ENCODE peak calls at places on chromosomes 6 and 20, in four cellular contexts. One of them, this sample, is unnamed.
A peak's percentile ranks its signal among the peaks of the same experiment; 100 is the strongest.

GRCh38 chr20:32278199-32278643 is 770 bp downstream of the KIF3B start:
- DNase-seq in stimulated activated CD4-positive, alpha-beta T cell treated with anti-CD3 and anti-CD28 coated beads, Interleukin-4, amount 100 ng/mL, for 48 hours: no peak
- DNase-seq in hippocampal formation: no peak
- DNase-seq in SK-N-SH: no peak
- DNase-seq in this sample: no peak

GRCh38 chr6:112298816-112299281 is 44.5 kb upstream of the LAMA4 start:
- DNase-seq in hippocampal formation: no peak
- DNase-seq in SK-N-SH: no peak
- DNase-seq in stimulated activated CD4-positive, alpha-beta T cell treated with anti-CD3 and anti-CD28 coated beads, Interleukin-4, amount 100 ng/mL, for 48 hours: no peak
- DNase-seq in this sample: no peak

GRCh38 chr20:25301357-25301920 is 53.6 kb downstream of the PYGB start:
- DNase-seq in stimulated activated CD4-positive, alpha-beta T cell treated with anti-CD3 and anti-CD28 coated beads, Interleukin-4, amount 100 ng/mL, for 48 hours: no peak
- DNase-seq in hippocampal formation: no peak
- DNase-seq in SK-N-SH: no peak
- DNase-seq in this sample: no peak

GRCh38 chr20:59145926-59146800 is 17.5 kb upstream of the ZNF831 start:
- DNase-seq in SK-N-SH: no peak
- DNase-seq in hippocampal formation: peak; percentile 8
- DNase-seq in stimulated activated CD4-positive, alpha-beta T cell treated with anti-CD3 and anti-CD28 coated beads, Interleukin-4, amount 100 ng/mL, for 48 hours: peak; percentile 69
- DNase-seq in this sample: peak; percentile 74

GRCh38 chr6:129607581-129608186 is 102.3 kb downstream of the ARHGAP18 start:
- DNase-seq in hippocampal formation: no peak
- DNase-seq in stimulated activated CD4-positive, alpha-beta T cell treated with anti-CD3 and anti-CD28 coated beads, Interleukin-4, amount 100 ng/mL, for 48 hours: no peak
- DNase-seq in SK-N-SH: no peak
- DNase-seq in this sample: no peak

GRCh38 chr6:163741743-163742363 is 327.3 kb downstream of the QKI start:
- DNase-seq in SK-N-SH: peak; percentile 77
- DNase-seq in stimulated activated CD4-positive, alpha-beta T cell treated with anti-CD3 and anti-CD28 coated beads, Interleukin-4, amount 100 ng/mL, for 48 hours: no peak
- DNase-seq in hippocampal formation: no peak
- DNase-seq in this sample: no peak

GRCh38 chr20:32562495-32562911 is 22.6 kb downstream of the NOL4L start:
- DNase-seq in stimulated activated CD4-positive, alpha-beta T cell treated with anti-CD3 and anti-CD28 coated beads, Interleukin-4, amount 100 ng/mL, for 48 hours: no peak
- DNase-seq in hippocampal formation: no peak
- DNase-seq in SK-N-SH: peak; percentile 70
- DNase-seq in this sample: no peak

GRCh38 chr20:7505835-7506221 is 434.4 kb downstream of the HAO1 start:
- DNase-seq in hippocampal formation: no peak
- DNase-seq in SK-N-SH: no peak
- DNase-seq in stimulated activated CD4-positive, alpha-beta T cell treated with anti-CD3 and anti-CD28 coated beads, Interleukin-4, amount 100 ng/mL, for 48 hours: no peak
- DNase-seq in this sample: no peak

GRCh38 chr20:10927011-10927583 is 253.3 kb upstream of the JAG1 start:
- DNase-seq in stimulated activated CD4-positive, alpha-beta T cell treated with anti-CD3 and anti-CD28 coated beads, Interleukin-4, amount 100 ng/mL, for 48 hours: no peak
- DNase-seq in SK-N-SH: no peak
- DNase-seq in hippocampal formation: no peak
- DNase-seq in this sample: no peak

GRCh38 chr6:147109707-147110106 is 94.5 kb upstream of the STXBP5 start:
- DNase-seq in stimulated activated CD4-positive, alpha-beta T cell treated with anti-CD3 and anti-CD28 coated beads, Interleukin-4, amount 100 ng/mL, for 48 hours: no peak
- DNase-seq in hippocampal formation: no peak
- DNase-seq in SK-N-SH: no peak
- DNase-seq in this sample: no peak

GRCh38 chr6:73695619-73696421 is at the start of gene CD109:
- DNase-seq in stimulated activated CD4-positive, alpha-beta T cell treated with anti-CD3 and anti-CD28 coated beads, Interleukin-4, amount 100 ng/mL, for 48 hours: peak; percentile 53
- DNase-seq in hippocampal formation: no peak
- DNase-seq in SK-N-SH: peak; percentile 49
- DNase-seq in this sample: no peak

GRCh38 chr6:30100585-30101422 is 12.1 kb downstream of the TRIM31 start:
- DNase-seq in stimulated activated CD4-positive, alpha-beta T cell treated with anti-CD3 and anti-CD28 coated beads, Interleukin-4, amount 100 ng/mL, for 48 hours: no peak
- DNase-seq in SK-N-SH: peak; percentile 45
- DNase-seq in hippocampal formation: no peak
- DNase-seq in this sample: peak; percentile 26

GRCh38 chr6:37359034-37359433 is 5.3 kb downstream of the RNF8 start:
- DNase-seq in hippocampal formation: no peak
- DNase-seq in SK-N-SH: no peak
- DNase-seq in stimulated activated CD4-positive, alpha-beta T cell treated with anti-CD3 and anti-CD28 coated beads, Interleukin-4, amount 100 ng/mL, for 48 hours: no peak
- DNase-seq in this sample: no peak

GRCh38 chr6:53725791-53726575 is 60.4 kb upstream of the KLHL31 start:
- DNase-seq in hippocampal formation: peak; percentile 59
- DNase-seq in SK-N-SH: peak; percentile 80
- DNase-seq in stimulated activated CD4-positive, alpha-beta T cell treated with anti-CD3 and anti-CD28 coated beads, Interleukin-4, amount 100 ng/mL, for 48 hours: peak; percentile 74
- DNase-seq in this sample: peak; percentile 71

GRCh38 chr6:39508513-39508912 is 186.0 kb upstream of the KCNK16 start:
- DNase-seq in stimulated activated CD4-positive, alpha-beta T cell treated with anti-CD3 and anti-CD28 coated beads, Interleukin-4, amount 100 ng/mL, for 48 hours: no peak
- DNase-seq in SK-N-SH: no peak
- DNase-seq in hippocampal formation: no peak
- DNase-seq in this sample: no peak

GRCh38 chr6:76422814-76423213 is 350.4 kb upstream of the IMPG1 start:
- DNase-seq in SK-N-SH: no peak
- DNase-seq in stimulated activated CD4-positive, alpha-beta T cell treated with anti-CD3 and anti-CD28 coated beads, Interleukin-4, amount 100 ng/mL, for 48 hours: no peak
- DNase-seq in hippocampal formation: no peak
- DNase-seq in this sample: no peak

GRCh38 chr6:132068766-132069165 is 117.6 kb upstream of the CCN2 start:
- DNase-seq in SK-N-SH: no peak
- DNase-seq in hippocampal formation: no peak
- DNase-seq in stimulated activated CD4-positive, alpha-beta T cell treated with anti-CD3 and anti-CD28 coated beads, Interleukin-4, amount 100 ng/mL, for 48 hours: no peak
- DNase-seq in this sample: no peak

GRCh38 chr6:39905640-39905975 is 28.7 kb downstream of the MOCS1 start:
- DNase-seq in hippocampal formation: no peak
- DNase-seq in SK-N-SH: no peak
- DNase-seq in stimulated activated CD4-positive, alpha-beta T cell treated with anti-CD3 and anti-CD28 coated beads, Interleukin-4, amount 100 ng/mL, for 48 hours: no peak
- DNase-seq in this sample: no peak

GRCh38 chr6:37507690-37508421 is 8.2 kb upstream of the CCDC167 start:
- DNase-seq in SK-N-SH: peak; percentile 39
- DNase-seq in stimulated activated CD4-positive, alpha-beta T cell treated with anti-CD3 and anti-CD28 coated beads, Interleukin-4, amount 100 ng/mL, for 48 hours: no peak
- DNase-seq in hippocampal formation: no peak
- DNase-seq in this sample: peak; percentile 33

GRCh38 chr6:141988954-141989705 is 143.6 kb upstream of the GJE1 start:
- DNase-seq in stimulated activated CD4-positive, alpha-beta T cell treated with anti-CD3 and anti-CD28 coated beads, Interleukin-4, amount 100 ng/mL, for 48 hours: peak; percentile 5
- DNase-seq in SK-N-SH: peak; percentile 27
- DNase-seq in hippocampal formation: no peak
- DNase-seq in this sample: peak; percentile 48

GRCh38 chr20:51910202-51911050 is 108.1 kb upstream of the SALL4 start:
- DNase-seq in hippocampal formation: no peak
- DNase-seq in stimulated activated CD4-positive, alpha-beta T cell treated with anti-CD3 and anti-CD28 coated beads, Interleukin-4, amount 100 ng/mL, for 48 hours: no peak
- DNase-seq in SK-N-SH: peak; percentile 36
- DNase-seq in this sample: no peak

GRCh38 chr6:29834564-29835436 is 7.2 kb downstream of the HLA-G start:
- DNase-seq in SK-N-SH: peak; percentile 41
- DNase-seq in hippocampal formation: no peak
- DNase-seq in stimulated activated CD4-positive, alpha-beta T cell treated with anti-CD3 and anti-CD28 coated beads, Interleukin-4, amount 100 ng/mL, for 48 hours: peak; percentile 55
- DNase-seq in this sample: peak; percentile 73

GRCh38 chr20:24580855-24581254 is 111.4 kb downstream of the SYNDIG1 start:
- DNase-seq in SK-N-SH: no peak
- DNase-seq in stimulated activated CD4-positive, alpha-beta T cell treated with anti-CD3 and anti-CD28 coated beads, Interleukin-4, amount 100 ng/mL, for 48 hours: no peak
- DNase-seq in hippocampal formation: no peak
- DNase-seq in this sample: no peak

GRCh38 chr6:113719056-113719455 is 138.1 kb upstream of the MARCKS start:
- DNase-seq in SK-N-SH: no peak
- DNase-seq in stimulated activated CD4-positive, alpha-beta T cell treated with anti-CD3 and anti-CD28 coated beads, Interleukin-4, amount 100 ng/mL, for 48 hours: no peak
- DNase-seq in hippocampal formation: no peak
- DNase-seq in this sample: no peak

GRCh38 chr6:49410564-49410963 is 52.5 kb downstream of the MMUT start:
- DNase-seq in SK-N-SH: no peak
- DNase-seq in hippocampal formation: no peak
- DNase-seq in stimulated activated CD4-positive, alpha-beta T cell treated with anti-CD3 and anti-CD28 coated beads, Interleukin-4, amount 100 ng/mL, for 48 hours: no peak
- DNase-seq in this sample: no peak

GRCh38 chr20:61523145-61523544 is 271.1 kb downstream of the CDH4 start:
- DNase-seq in stimulated activated CD4-positive, alpha-beta T cell treated with anti-CD3 and anti-CD28 coated beads, Interleukin-4, amount 100 ng/mL, for 48 hours: no peak
- DNase-seq in SK-N-SH: no peak
- DNase-seq in hippocampal formation: no peak
- DNase-seq in this sample: no peak

GRCh38 chr20:7362601-7363000 is 577.7 kb downstream of the HAO1 start:
- DNase-seq in SK-N-SH: no peak
- DNase-seq in stimulated activated CD4-positive, alpha-beta T cell treated with anti-CD3 and anti-CD28 coated beads, Interleukin-4, amount 100 ng/mL, for 48 hours: no peak
- DNase-seq in hippocampal formation: no peak
- DNase-seq in this sample: no peak

GRCh38 chr6:37366910-37367309 is 13.1 kb downstream of the RNF8 start:
- DNase-seq in hippocampal formation: no peak
- DNase-seq in SK-N-SH: no peak
- DNase-seq in stimulated activated CD4-positive, alpha-beta T cell treated with anti-CD3 and anti-CD28 coated beads, Interleukin-4, amount 100 ng/mL, for 48 hours: no peak
- DNase-seq in this sample: no peak

GRCh38 chr6:11324453-11325023 is 92.1 kb upstream of the NEDD9 start:
- DNase-seq in SK-N-SH: no peak
- DNase-seq in hippocampal formation: no peak
- DNase-seq in stimulated activated CD4-positive, alpha-beta T cell treated with anti-CD3 and anti-CD28 coated beads, Interleukin-4, amount 100 ng/mL, for 48 hours: no peak
- DNase-seq in this sample: no peak

GRCh38 chr6:18990313-18990978 is 603.3 kb downstream of the RNF144B start:
- DNase-seq in hippocampal formation: no peak
- DNase-seq in stimulated activated CD4-positive, alpha-beta T cell treated with anti-CD3 and anti-CD28 coated beads, Interleukin-4, amount 100 ng/mL, for 48 hours: peak; percentile 39
- DNase-seq in SK-N-SH: peak; percentile 70
- DNase-seq in this sample: no peak

GRCh38 chr20:40706977-40707582 is 18.0 kb upstream of the MAFB start:
- DNase-seq in stimulated activated CD4-positive, alpha-beta T cell treated with anti-CD3 and anti-CD28 coated beads, Interleukin-4, amount 100 ng/mL, for 48 hours: no peak
- DNase-seq in hippocampal formation: no peak
- DNase-seq in SK-N-SH: no peak
- DNase-seq in this sample: no peak

GRCh38 chr20:18738055-18738454 is 75.5 kb upstream of the SCP2D1 start:
- DNase-seq in hippocampal formation: no peak
- DNase-seq in stimulated activated CD4-positive, alpha-beta T cell treated with anti-CD3 and anti-CD28 coated beads, Interleukin-4, amount 100 ng/mL, for 48 hours: no peak
- DNase-seq in SK-N-SH: no peak
- DNase-seq in this sample: peak; percentile 15

GRCh38 chr6:160398674-160399271 is 50.6 kb downstream of the SLC22A3 start:
- DNase-seq in hippocampal formation: no peak
- DNase-seq in stimulated activated CD4-positive, alpha-beta T cell treated with anti-CD3 and anti-CD28 coated beads, Interleukin-4, amount 100 ng/mL, for 48 hours: no peak
- DNase-seq in SK-N-SH: no peak
- DNase-seq in this sample: no peak

GRCh38 chr6:141498980-141499379 is 633.7 kb upstream of the GJE1 start:
- DNase-seq in hippocampal formation: no peak
- DNase-seq in stimulated activated CD4-positive, alpha-beta T cell treated with anti-CD3 and anti-CD28 coated beads, Interleukin-4, amount 100 ng/mL, for 48 hours: no peak
- DNase-seq in SK-N-SH: no peak
- DNase-seq in this sample: no peak

GRCh38 chr20:20259534-20259933 is 108.4 kb upstream of the INSM1 start:
- DNase-seq in hippocampal formation: no peak
- DNase-seq in SK-N-SH: no peak
- DNase-seq in stimulated activated CD4-positive, alpha-beta T cell treated with anti-CD3 and anti-CD28 coated beads, Interleukin-4, amount 100 ng/mL, for 48 hours: no peak
- DNase-seq in this sample: no peak

GRCh38 chr20:24502184-24502583 is 32.8 kb downstream of the SYNDIG1 start:
- DNase-seq in stimulated activated CD4-positive, alpha-beta T cell treated with anti-CD3 and anti-CD28 coated beads, Interleukin-4, amount 100 ng/mL, for 48 hours: no peak
- DNase-seq in SK-N-SH: peak; percentile 51
- DNase-seq in hippocampal formation: peak; percentile 47
- DNase-seq in this sample: no peak

GRCh38 chr6:150026976-150027805 is 1.9 kb upstream of the RAET1L start:
- DNase-seq in SK-N-SH: no peak
- DNase-seq in hippocampal formation: no peak
- DNase-seq in stimulated activated CD4-positive, alpha-beta T cell treated with anti-CD3 and anti-CD28 coated beads, Interleukin-4, amount 100 ng/mL, for 48 hours: no peak
- DNase-seq in this sample: no peak

GRCh38 chr6:31725502-31726350 is 2.6 kb downstream of the MPIG6B start:
- DNase-seq in hippocampal formation: no peak
- DNase-seq in SK-N-SH: no peak
- DNase-seq in stimulated activated CD4-positive, alpha-beta T cell treated with anti-CD3 and anti-CD28 coated beads, Interleukin-4, amount 100 ng/mL, for 48 hours: no peak
- DNase-seq in this sample: no peak

This sample was measured in CD8-positive, alpha-beta memory T cell.